ENCODE peak calls at places on chromosome 12, in nine cellular contexts. P is esophagus squamous epithelium, Y is AG04449, J is suprapubic skin, W is GM20000, V is GM23338, Q is choroid plexus epithelial cell, T is omental fat pad, X is coronary artery. M is an unnamed sample.

GRCh38 chr12:110355080-110355479 is 48.4 kb downstream of the ANAPC7 start:
- DNase-seq in P (no peak), Y (no peak), J (no peak), W (peak), V (peak), Q (peak), T (no peak), X (no peak), M (peak)

GRCh38 chr12:96220902-96221301 is 26.7 kb downstream of the ELK3 start:
- DNase-seq in P (no peak), Y (no peak), J (no peak), W (no peak), V (no peak), Q (no peak), T (no peak), X (peak), M (no peak)

GRCh38 chr12:109385339-109386078 is 37.8 kb downstream of the MYO1H start:
- DNase-seq in P (no peak), Y (no peak), J (no peak), W (peak), V (peak), Q (peak), T (no peak), X (no peak), M (peak)

GRCh38 chr12:2411586-2412304 is 359.0 kb downstream of the CACNA1C start:
- DNase-seq in P (no peak), Y (no peak), J (no peak), W (no peak), V (peak), Q (no peak), T (no peak), X (no peak), M (no peak)

GRCh38 chr12:43728117-43728516 is 30.5 kb downstream of the PUS7L start:
- DNase-seq in P (no peak), Y (no peak), J (no peak), W (no peak), V (no peak), Q (no peak), T (no peak), X (no peak), M (no peak)

GRCh38 chr12:109718390-109718789 is 4.8 kb downstream of the FAM222A start:
- DNase-seq in P (no peak), Y (no peak), J (no peak), W (no peak), V (peak), Q (no peak), T (no peak), X (no peak), M (no peak)

GRCh38 chr12:5648692-5649338 is 216.9 kb downstream of the NTF3 start:
- DNase-seq in P (no peak), Y (no peak), J (no peak), W (no peak), V (peak), Q (peak), T (no peak), X (no peak), M (peak)

GRCh38 chr12:120234643-120235368 is 30.7 kb downstream of the PXN start:
- DNase-seq in P (no peak), Y (peak), J (peak), W (no peak), V (peak), Q (peak), T (peak), X (peak), M (peak)

GRCh38 chr12:90211017-90211416 is 502.4 kb upstream of the ATP2B1 start:
- DNase-seq in P (no peak), Y (peak), J (no peak), W (no peak), V (no peak), Q (peak), T (no peak), X (no peak), M (no peak)

GRCh38 chr12:26643532-26644315 is 189.3 kb downstream of the ITPR2 start:
- DNase-seq in P (no peak), Y (no peak), J (no peak), W (no peak), V (peak), Q (no peak), T (no peak), X (no peak), M (no peak)

GRCh38 chr12:27511031-27511722 is 12.8 kb upstream of the PPFIBP1 start:
- DNase-seq in P (no peak), Y (no peak), J (no peak), W (no peak), V (no peak), Q (peak), T (no peak), X (no peak), M (no peak)

GRCh38 chr12:54991992-54992377 is 7.4 kb upstream of the TESPA1 start:
- DNase-seq in P (no peak), Y (no peak), J (no peak), W (peak), V (no peak), Q (no peak), T (no peak), X (no peak), M (peak)

GRCh38 chr12:78963439-78964222 is 99.1 kb downstream of the SYT1 start:
- DNase-seq in P (no peak), Y (no peak), J (no peak), W (no peak), V (no peak), Q (peak), T (no peak), X (no peak), M (no peak)

GRCh38 chr12:5083955-5084849 is 40.5 kb downstream of the KCNA5 start:
- DNase-seq in P (no peak), Y (no peak), J (no peak), W (peak), V (peak), Q (peak), T (no peak), X (no peak), M (peak)

GRCh38 chr12:11228268-11228879 is 41.1 kb downstream of the PRB3 start:
- DNase-seq in P (no peak), Y (no peak), J (no peak), W (peak), V (peak), Q (peak), T (no peak), X (no peak), M (peak)
- TF ChIP-seq CTCF in P (peak), Y (peak), J (peak), W (peak), V (peak), Q (peak), T (no peak), X (no peak), M (peak)

DNA sequence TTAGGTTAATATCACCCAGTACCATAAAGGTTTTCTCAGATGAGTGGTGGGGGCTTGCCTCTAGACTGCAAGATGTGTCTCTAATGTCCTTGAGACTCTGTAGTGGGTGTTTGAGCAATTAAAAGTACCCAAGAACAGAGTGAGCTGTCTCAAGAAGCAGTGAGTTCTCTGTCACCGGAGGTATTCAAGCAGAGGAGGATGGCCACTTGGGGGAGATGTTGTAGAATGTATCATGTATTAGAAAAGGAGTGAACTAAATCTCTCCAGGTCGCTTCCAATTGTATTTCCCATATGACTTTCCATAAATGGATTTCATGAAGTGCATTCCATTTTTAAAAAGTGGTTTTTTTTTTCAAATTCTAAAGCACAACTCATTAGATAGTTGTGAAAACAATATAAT is 35.0 kb downstream of the SLC17A8 start:
- DNase-seq in P (no peak), Y (no peak), J (no peak), W (no peak), V (no peak), Q (peak), T (no peak), X (no peak), M (no peak)
- TF ChIP-seq CTCF in P (no peak), Y (no peak), J (no peak), W (peak), V (peak), Q (peak), T (no peak), X (no peak), M (no peak)

DNA sequence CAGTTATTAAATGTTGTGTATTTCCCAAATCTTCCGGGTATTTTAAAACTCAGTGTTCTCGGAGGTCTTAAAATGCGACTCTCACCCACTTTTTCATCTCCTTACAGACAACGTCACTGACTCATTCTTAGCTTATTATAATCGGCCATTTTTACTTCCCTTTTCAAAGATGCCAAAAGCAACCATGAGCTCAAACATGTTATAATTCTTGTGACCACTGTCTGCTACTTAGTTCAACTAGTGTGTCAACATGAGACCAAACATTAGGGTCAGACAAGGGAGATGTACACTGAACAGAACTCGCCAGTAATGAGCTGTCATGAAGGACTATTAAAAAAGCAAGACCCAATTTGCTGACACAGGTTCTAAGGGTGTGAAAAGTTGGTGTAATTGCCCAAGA is 4.2 kb upstream of the GRIP1 start:
- DNase-seq in P (no peak), Y (no peak), J (no peak), W (no peak), V (no peak), Q (no peak), T (no peak), X (no peak), M (no peak)
- TF ChIP-seq CTCF in P (no peak), Y (no peak), J (no peak), W (no peak), V (no peak), Q (no peak), T (no peak), X (no peak), M (no peak)

GRCh38 chr12:69585189-69586062 is at the start of gene CCT2:
- DNase-seq in P (peak), Y (peak), J (peak), W (peak), V (peak), Q (peak), T (peak), X (peak), M (peak)

GRCh38 chr12:69578283-69578682 is 7.0 kb upstream of the CCT2 start:
- DNase-seq in P (no peak), Y (no peak), J (no peak), W (no peak), V (no peak), Q (no peak), T (no peak), X (no peak), M (no peak)

GRCh38 chr12:69580074-69580473 is 5.2 kb upstream of the CCT2 start:
- DNase-seq in P (no peak), Y (no peak), J (no peak), W (no peak), V (peak), Q (no peak), T (no peak), X (no peak), M (no peak)

GRCh38 chr12:69579029-69579428 is 6.2 kb upstream of the CCT2 start:
- DNase-seq in P (no peak), Y (no peak), J (no peak), W (no peak), V (no peak), Q (no peak), T (no peak), X (no peak), M (peak)

GRCh38 chr12:69583203-69583602 is 2.1 kb upstream of the CCT2 start:
- DNase-seq in P (no peak), Y (no peak), J (no peak), W (no peak), V (peak), Q (no peak), T (no peak), X (no peak), M (no peak)
- TF ChIP-seq CTCF in P (no peak), Y (no peak), J (no peak), W (no peak), V (peak), Q (peak), T (no peak), X (no peak), M (no peak)

GRCh38 chr12:132342322-132342721 is 12.9 kb upstream of the GALNT9 start:
- DNase-seq in P (no peak), Y (no peak), J (no peak), W (no peak), V (peak), Q (no peak), T (no peak), X (no peak), M (no peak)
- TF ChIP-seq CTCF in P (peak), Y (peak), J (peak), W (no peak), V (peak), Q (peak), T (no peak), X (no peak), M (no peak)

M was measured in GM12865.